ENCODE peak calls at places on chromosomes 7 and 10, in nine cellular contexts. One of them, this sample, is unnamed.
A peak's percentile ranks its signal among the peaks of the same experiment; 100 is the strongest.

GRCh38 chr7:81926154-81926553 is 156.3 kb upstream of the HGF start:
- DNase-seq in fibroblast of mammary gland: peak; percentile 53
- DNase-seq in tibial artery: no peak
- DNase-seq in AG04449: no peak
- DNase-seq in OCI-LY7: no peak
- DNase-seq in sigmoid colon: no peak
- DNase-seq in fibroblast of lung: peak; percentile 33
- DNase-seq in lung: no peak
- DNase-seq in right lobe of liver: no peak
- DNase-seq in this sample: no peak

GRCh38 chr7:84085147-84085546 is 109.4 kb downstream of the SEMA3A start:
- DNase-seq in right lobe of liver: no peak
- DNase-seq in lung: no peak
- DNase-seq in sigmoid colon: no peak
- DNase-seq in tibial artery: no peak
- DNase-seq in AG04449: no peak
- DNase-seq in fibroblast of lung: peak; percentile 80
- DNase-seq in OCI-LY7: no peak
- DNase-seq in fibroblast of mammary gland: peak; percentile 76
- DNase-seq in this sample: no peak

GRCh38 chr7:756928-757560 is 30.0 kb upstream of the PRKAR1B start:
- DNase-seq in sigmoid colon: peak; percentile 44
- DNase-seq in AG04449: no peak
- DNase-seq in tibial artery: peak; percentile 57
- DNase-seq in lung: no peak
- DNase-seq in fibroblast of mammary gland: no peak
- DNase-seq in fibroblast of lung: no peak
- DNase-seq in right lobe of liver: no peak
- DNase-seq in OCI-LY7: no peak
- DNase-seq in this sample: no peak

GRCh38 chr10:121831777-121832176 is 96.1 kb downstream of the ATE1 start:
- DNase-seq in sigmoid colon: no peak
- DNase-seq in AG04449: no peak
- DNase-seq in OCI-LY7: no peak
- DNase-seq in fibroblast of mammary gland: no peak
- DNase-seq in fibroblast of lung: peak; percentile 30
- DNase-seq in lung: no peak
- DNase-seq in right lobe of liver: no peak
- DNase-seq in tibial artery: no peak
- DNase-seq in this sample: no peak

GRCh38 chr10:113494736-113495135 is 58.1 kb upstream of the HABP2 start:
- DNase-seq in lung: no peak
- DNase-seq in OCI-LY7: no peak
- DNase-seq in tibial artery: no peak
- DNase-seq in fibroblast of lung: no peak
- DNase-seq in sigmoid colon: no peak
- DNase-seq in right lobe of liver: no peak
- DNase-seq in fibroblast of mammary gland: no peak
- DNase-seq in AG04449: no peak
- DNase-seq in this sample: no peak

GRCh38 chr10:102118867-102119266 is 1.3 kb downstream of the LDB1 start:
- DNase-seq in right lobe of liver: no peak
- DNase-seq in fibroblast of mammary gland: peak; percentile 33
- DNase-seq in OCI-LY7: peak; percentile 70
- DNase-seq in sigmoid colon: peak; percentile 76
- DNase-seq in AG04449: no peak
- DNase-seq in fibroblast of lung: no peak
- DNase-seq in lung: no peak
- DNase-seq in tibial artery: peak; percentile 80
- DNase-seq in this sample: peak; percentile 23

GRCh38 chr10:72016608-72017310 is 52.6 kb downstream of the CHST3 start:
- DNase-seq in AG04449: no peak
- DNase-seq in tibial artery: peak; percentile 80
- DNase-seq in sigmoid colon: no peak
- DNase-seq in OCI-LY7: no peak
- DNase-seq in fibroblast of lung: no peak
- DNase-seq in right lobe of liver: no peak
- DNase-seq in lung: no peak
- DNase-seq in fibroblast of mammary gland: no peak
- DNase-seq in this sample: no peak

GRCh38 chr10:60353519-60354258 is 36.0 kb downstream of the ANK3 start:
- DNase-seq in right lobe of liver: peak; percentile 43
- DNase-seq in OCI-LY7: no peak
- DNase-seq in lung: no peak
- DNase-seq in sigmoid colon: no peak
- DNase-seq in fibroblast of mammary gland: peak; percentile 91
- DNase-seq in fibroblast of lung: peak; percentile 78
- DNase-seq in AG04449: no peak
- DNase-seq in tibial artery: no peak
- DNase-seq in this sample: no peak

GRCh38 chr10:113056468-113057021 is 106.5 kb downstream of the TCF7L2 start:
- DNase-seq in fibroblast of lung: peak; percentile 86
- DNase-seq in sigmoid colon: no peak
- DNase-seq in tibial artery: peak; percentile 70
- DNase-seq in AG04449: peak; percentile 52
- DNase-seq in lung: no peak
- DNase-seq in right lobe of liver: no peak
- DNase-seq in fibroblast of mammary gland: peak; percentile 89
- DNase-seq in OCI-LY7: no peak
- DNase-seq in this sample: peak; percentile 75

GRCh38 chr10:72108811-72109618 is 20.7 kb upstream of the SPOCK2 start:
- DNase-seq in tibial artery: no peak
- DNase-seq in sigmoid colon: no peak
- DNase-seq in fibroblast of mammary gland: no peak
- DNase-seq in AG04449: no peak
- DNase-seq in lung: no peak
- DNase-seq in right lobe of liver: no peak
- DNase-seq in OCI-LY7: no peak
- DNase-seq in fibroblast of lung: no peak
- DNase-seq in this sample: peak; percentile 51

GRCh38 chr7:2099036-2099957 is 133.4 kb downstream of the MAD1L1 start:
- DNase-seq in OCI-LY7: peak; percentile 58
- DNase-seq in lung: no peak
- DNase-seq in fibroblast of mammary gland: peak; percentile 71
- DNase-seq in fibroblast of lung: no peak
- DNase-seq in AG04449: no peak
- DNase-seq in sigmoid colon: no peak
- DNase-seq in tibial artery: no peak
- DNase-seq in right lobe of liver: no peak
- DNase-seq in this sample: no peak

GRCh38 chr10:69936091-69936490 is 116.6 kb upstream of the MACROH2A2 start:
- DNase-seq in lung: no peak
- DNase-seq in OCI-LY7: peak; percentile 58
- DNase-seq in tibial artery: no peak
- DNase-seq in right lobe of liver: no peak
- DNase-seq in fibroblast of lung: no peak
- DNase-seq in AG04449: no peak
- DNase-seq in fibroblast of mammary gland: no peak
- DNase-seq in sigmoid colon: no peak
- DNase-seq in this sample: no peak

GRCh38 chr7:27793780-27794179 is 53.8 kb downstream of the TAX1BP1 start:
- DNase-seq in sigmoid colon: no peak
- DNase-seq in fibroblast of lung: peak; percentile 28
- DNase-seq in AG04449: no peak
- DNase-seq in right lobe of liver: no peak
- DNase-seq in lung: no peak
- DNase-seq in fibroblast of mammary gland: no peak
- DNase-seq in tibial artery: no peak
- DNase-seq in OCI-LY7: no peak
- DNase-seq in this sample: peak; percentile 37

GRCh38 chr10:25017247-25017590 is 807 bp downstream of the THNSL1 start:
- DNase-seq in fibroblast of mammary gland: no peak
- DNase-seq in AG04449: no peak
- DNase-seq in sigmoid colon: no peak
- DNase-seq in right lobe of liver: no peak
- DNase-seq in tibial artery: no peak
- DNase-seq in fibroblast of lung: no peak
- DNase-seq in lung: no peak
- DNase-seq in OCI-LY7: no peak
- DNase-seq in this sample: peak; percentile 30

GRCh38 chr7:81462672-81463071 is 307.2 kb downstream of the HGF start:
- DNase-seq in tibial artery: no peak
- DNase-seq in lung: no peak
- DNase-seq in fibroblast of mammary gland: peak; percentile 72
- DNase-seq in fibroblast of lung: peak; percentile 78
- DNase-seq in right lobe of liver: no peak
- DNase-seq in OCI-LY7: no peak
- DNase-seq in AG04449: no peak
- DNase-seq in sigmoid colon: no peak
- DNase-seq in this sample: peak; percentile 75

DNA sequence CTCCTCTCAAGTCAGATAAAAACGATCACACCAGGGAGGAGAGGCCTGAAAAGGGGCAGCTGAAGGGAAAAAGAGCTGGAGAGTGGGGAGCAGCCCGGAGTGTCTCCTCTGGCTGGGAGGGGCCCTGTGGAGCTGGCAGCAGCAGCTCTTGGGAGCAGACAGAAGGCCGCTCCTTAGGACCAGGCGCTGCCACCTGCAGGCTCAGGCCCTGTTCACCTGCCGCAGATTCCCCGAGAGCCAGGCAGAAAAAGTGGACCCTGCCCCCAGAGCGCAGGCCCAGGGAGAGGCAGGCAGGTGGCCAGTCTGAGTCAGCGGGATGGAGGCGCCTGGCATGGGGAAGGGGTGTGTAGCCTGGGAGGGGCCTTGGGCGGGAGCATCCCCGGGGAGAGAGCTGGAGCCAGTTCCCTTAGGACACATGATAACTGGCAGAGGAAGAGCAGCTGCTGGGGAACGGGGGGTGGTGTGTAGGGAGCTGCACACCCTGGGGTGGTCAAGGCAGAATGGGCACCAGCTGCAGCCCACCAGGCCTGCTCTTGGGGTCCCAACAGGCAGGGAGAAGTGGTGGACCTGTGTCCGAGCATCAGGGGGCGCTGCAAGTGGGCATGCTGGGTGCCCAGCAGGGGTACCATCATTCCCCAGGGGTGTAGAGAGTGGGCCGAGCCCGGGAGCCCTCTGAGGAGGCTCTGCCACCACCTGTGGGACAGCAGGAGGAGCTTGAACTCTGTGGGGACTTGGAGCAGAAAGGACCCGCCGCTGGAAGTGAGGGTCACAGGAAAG is 177.2 kb upstream of the RHEB start:
- DNase-seq in fibroblast of mammary gland: no peak
- DNase-seq in right lobe of liver: peak; percentile 95
- DNase-seq in fibroblast of lung: no peak
- DNase-seq in tibial artery: no peak
- DNase-seq in sigmoid colon: no peak
- DNase-seq in OCI-LY7: no peak
- DNase-seq in lung: no peak
- DNase-seq in AG04449: no peak
- DNase-seq in this sample: peak; percentile 58
- TF ChIP-seq CTCF in fibroblast of mammary gland: no peak
- TF ChIP-seq CTCF in right lobe of liver: peak; percentile 3
- TF ChIP-seq CTCF in fibroblast of lung: no peak
- TF ChIP-seq CTCF in tibial artery: no peak
- TF ChIP-seq CTCF in sigmoid colon: no peak
- TF ChIP-seq CTCF in OCI-LY7: no peak
- TF ChIP-seq CTCF in lung: no peak
- TF ChIP-seq CTCF in AG04449: no peak
- TF ChIP-seq CTCF in this sample: peak; percentile 12

DNA sequence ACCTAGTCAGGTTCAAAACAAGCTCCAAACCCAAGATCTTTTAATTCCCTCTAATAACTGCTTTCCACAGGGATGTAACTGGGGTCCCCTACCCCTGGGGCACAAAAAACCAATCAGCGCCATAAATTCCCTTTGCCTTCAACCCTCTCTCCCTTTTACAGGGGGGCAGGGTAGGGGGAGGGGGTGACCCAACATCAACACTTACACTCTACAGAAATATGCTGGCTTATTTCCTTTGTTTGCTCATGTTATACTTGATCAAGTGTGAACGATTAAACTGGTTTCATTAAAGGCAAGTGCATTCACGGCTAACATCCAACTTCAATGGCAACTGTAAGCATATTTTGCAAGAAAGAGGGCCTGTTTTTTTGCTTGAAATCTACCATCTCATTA is 2.9 kb downstream of the CTBP2 start:
- DNase-seq in OCI-LY7: no peak
- DNase-seq in fibroblast of lung: peak; percentile 30
- DNase-seq in fibroblast of mammary gland: no peak
- DNase-seq in right lobe of liver: no peak
- DNase-seq in tibial artery: no peak
- DNase-seq in sigmoid colon: peak; percentile 36
- DNase-seq in lung: no peak
- DNase-seq in AG04449: no peak
- DNase-seq in this sample: no peak
- H3K4me3 ChIP-seq in OCI-LY7: no peak overlapping the region
- H3K4me3 ChIP-seq in fibroblast of lung: peak overlapping the region; percentile 92
- H3K4me3 ChIP-seq in fibroblast of mammary gland: peak overlapping the region; percentile 3
- H3K4me3 ChIP-seq in right lobe of liver: no peak overlapping the region
- H3K4me3 ChIP-seq in tibial artery: peak overlapping the region; percentile 79
- H3K4me3 ChIP-seq in sigmoid colon: peak overlapping the region; percentile 89
- H3K4me3 ChIP-seq in lung: no peak overlapping the region
- H3K4me3 ChIP-seq in AG04449: peak overlapping the region; percentile 72
- H3K4me3 ChIP-seq in this sample: peak overlapping the region; percentile 79

GRCh38 chr7:12884856-12885440 is 197.5 kb downstream of the ARL4A start:
- DNase-seq in OCI-LY7: no peak
- DNase-seq in AG04449: no peak
- DNase-seq in sigmoid colon: no peak
- DNase-seq in fibroblast of lung: peak; percentile 20
- DNase-seq in tibial artery: no peak
- DNase-seq in fibroblast of mammary gland: peak; percentile 19
- DNase-seq in right lobe of liver: no peak
- DNase-seq in lung: no peak
- DNase-seq in this sample: no peak
- TF ChIP-seq CTCF in OCI-LY7: no peak
- TF ChIP-seq CTCF in AG04449: no peak
- TF ChIP-seq CTCF in sigmoid colon: no peak
- TF ChIP-seq CTCF in fibroblast of lung: no peak
- TF ChIP-seq CTCF in tibial artery: no peak
- TF ChIP-seq CTCF in fibroblast of mammary gland: no peak
- TF ChIP-seq CTCF in right lobe of liver: no peak
- TF ChIP-seq CTCF in lung: no peak
- TF ChIP-seq CTCF in this sample: no peak

DNA sequence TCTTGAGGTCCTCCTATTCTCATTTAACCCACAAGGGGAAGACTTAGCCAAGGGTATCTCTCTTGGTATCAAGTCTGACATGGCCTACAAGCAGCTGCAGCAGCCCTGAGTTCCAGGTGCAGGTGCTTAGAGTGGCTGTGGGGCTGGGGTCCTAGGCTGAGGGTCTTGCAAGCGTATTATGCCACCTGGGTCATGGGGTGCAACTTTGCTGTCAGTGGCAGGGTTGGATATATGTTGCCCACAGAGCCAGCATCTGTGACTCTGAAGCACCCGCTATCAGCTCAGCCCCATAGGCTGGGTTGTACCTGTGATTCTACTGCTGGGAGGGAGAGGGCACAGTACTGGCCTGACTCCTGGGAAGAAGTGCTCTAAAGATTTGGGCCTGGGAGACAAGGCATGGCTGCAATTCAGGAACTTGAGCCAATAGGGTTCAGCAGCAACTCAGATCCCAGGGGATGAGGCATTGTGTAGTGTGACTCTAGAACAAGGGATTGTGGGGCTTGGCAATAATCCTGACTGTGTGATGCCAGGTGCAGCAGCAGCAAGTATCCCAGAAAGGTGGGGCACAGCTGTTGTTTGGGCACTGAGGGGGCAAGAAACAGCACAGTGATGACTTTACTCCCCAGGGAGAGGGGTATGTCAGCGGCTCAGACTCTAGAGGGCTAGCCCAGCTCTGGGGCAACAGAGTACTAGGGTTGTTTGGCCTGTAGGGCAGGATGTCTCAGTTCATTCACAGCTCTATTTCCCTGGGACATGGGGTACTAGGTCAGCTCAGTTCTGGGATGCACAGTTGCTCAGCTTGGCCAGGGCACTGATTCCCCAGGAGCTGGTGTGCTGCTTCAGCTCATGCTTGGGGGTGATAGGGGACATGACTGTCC is 41.4 kb downstream of the NEURL1 start:
- DNase-seq in right lobe of liver: no peak
- DNase-seq in fibroblast of lung: no peak
- DNase-seq in sigmoid colon: no peak
- DNase-seq in OCI-LY7: no peak
- DNase-seq in AG04449: no peak
- DNase-seq in lung: no peak
- DNase-seq in fibroblast of mammary gland: no peak
- DNase-seq in tibial artery: peak; percentile 48
- DNase-seq in this sample: no peak
- H3K4me3 ChIP-seq in right lobe of liver: no peak overlapping the region
- H3K4me3 ChIP-seq in fibroblast of lung: no peak overlapping the region
- H3K4me3 ChIP-seq in sigmoid colon: no peak overlapping the region
- H3K4me3 ChIP-seq in OCI-LY7: no peak overlapping the region
- H3K4me3 ChIP-seq in AG04449: no peak overlapping the region
- H3K4me3 ChIP-seq in lung: no peak overlapping the region
- H3K4me3 ChIP-seq in fibroblast of mammary gland: no peak overlapping the region
- H3K4me3 ChIP-seq in tibial artery: no peak overlapping the region
- H3K4me3 ChIP-seq in this sample: no peak overlapping the region